ENCODE peak calls at places on chromosomes 13 and 19, in five cellular contexts. One of them, this sample, is unnamed. For H3K36me3, the result is how much of the 10 kb centered on the place peaks cover.

GRCh38 chr13:109494955-109495354 is 291.4 kb downstream of the IRS2 start:
- DNase-seq in lung: no peak
- DNase-seq in K562: no peak
- DNase-seq in aorta: no peak
- DNase-seq in upper lobe of right lung: no peak
- DNase-seq in this sample: no peak

GRCh38 chr13:36432106-36432544 is at the start of gene CCNA1:
- DNase-seq in lung: peak
- DNase-seq in K562: peak
- DNase-seq in aorta: peak
- DNase-seq in upper lobe of right lung: peak
- DNase-seq in this sample: peak

GRCh38 chr13:24212674-24213073 is 52.2 kb downstream of the SPATA13 start:
- DNase-seq in lung: no peak
- DNase-seq in K562: no peak
- DNase-seq in aorta: no peak
- DNase-seq in upper lobe of right lung: no peak
- DNase-seq in this sample: peak

GRCh38 chr13:92963029-92963428 is 263.6 kb upstream of the GPC6 start:
- DNase-seq in lung: no peak
- DNase-seq in K562: no peak
- DNase-seq in aorta: no peak
- DNase-seq in upper lobe of right lung: no peak
- DNase-seq in this sample: no peak

GRCh38 chr13:46728777-46729176 is 68.2 kb downstream of the ESD start:
- DNase-seq in lung: no peak
- DNase-seq in K562: peak
- DNase-seq in aorta: no peak
- DNase-seq in upper lobe of right lung: no peak
- DNase-seq in this sample: no peak

GRCh38 chr19:48954011-48954594 is 572 bp upstream of the BAX start:
- DNase-seq in lung: no peak
- DNase-seq in K562: no peak
- DNase-seq in aorta: no peak
- DNase-seq in upper lobe of right lung: no peak
- DNase-seq in this sample: no peak

GRCh38 chr19:1610579-1610978 is 5.3 kb upstream of the UQCR11 start:
- DNase-seq in lung: no peak
- DNase-seq in K562: no peak
- DNase-seq in aorta: no peak
- DNase-seq in upper lobe of right lung: no peak
- DNase-seq in this sample: no peak

GRCh38 chr13:27496006-27496405 is 45.6 kb upstream of the MTIF3 start:
- DNase-seq in lung: no peak
- DNase-seq in K562: no peak
- DNase-seq in aorta: no peak
- DNase-seq in upper lobe of right lung: no peak
- DNase-seq in this sample: no peak

GRCh38 chr13:80306573-80306972 is 34.4 kb downstream of the SPRY2 start:
- DNase-seq in lung: no peak
- DNase-seq in K562: no peak
- DNase-seq in aorta: no peak
- DNase-seq in upper lobe of right lung: no peak
- DNase-seq in this sample: no peak

GRCh38 chr13:77409412-77409811 is 82.5 kb upstream of the MYCBP2 start:
- DNase-seq in lung: no peak
- DNase-seq in K562: no peak
- DNase-seq in aorta: no peak
- DNase-seq in upper lobe of right lung: no peak
- DNase-seq in this sample: no peak

GRCh38 chr19:7869453-7869909 is 4.7 kb downstream of the PRR36 start:
- DNase-seq in lung: peak
- DNase-seq in K562: peak
- DNase-seq in aorta: no peak
- DNase-seq in upper lobe of right lung: peak
- DNase-seq in this sample: peak

GRCh38 chr13:111252449-111253124 is 67.9 kb upstream of the TEX29 start:
- DNase-seq in lung: peak
- DNase-seq in K562: no peak
- DNase-seq in aorta: no peak
- DNase-seq in upper lobe of right lung: no peak
- DNase-seq in this sample: no peak

GRCh38 chr19:11721681-11722080 is 17.1 kb downstream of the ZNF823 start:
- DNase-seq in lung: no peak
- DNase-seq in K562: no peak
- DNase-seq in aorta: no peak
- DNase-seq in upper lobe of right lung: no peak
- DNase-seq in this sample: no peak
- H3K36me3 ChIP-seq in lung: under half
- H3K36me3 ChIP-seq in K562: under half
- H3K36me3 ChIP-seq in aorta: under half
- H3K36me3 ChIP-seq in upper lobe of right lung: under half
- H3K36me3 ChIP-seq in this sample: under half

GRCh38 chr19:50432221-50432626 is 468 bp upstream of the MYBPC2 start:
- DNase-seq in lung: no peak
- DNase-seq in K562: no peak
- DNase-seq in aorta: no peak
- DNase-seq in upper lobe of right lung: no peak
- DNase-seq in this sample: peak
- H3K4me3 ChIP-seq in lung: no peak
- H3K4me3 ChIP-seq in K562: peak
- H3K4me3 ChIP-seq in aorta: peak
- H3K4me3 ChIP-seq in upper lobe of right lung: peak
- H3K4me3 ChIP-seq in this sample: peak

GRCh38 chr19:40136818-40137217 is 46.1 kb upstream of the ZNF780A start:
- DNase-seq in lung: no peak
- DNase-seq in K562: no peak
- DNase-seq in aorta: no peak
- DNase-seq in upper lobe of right lung: no peak
- DNase-seq in this sample: no peak
- H3K36me3 ChIP-seq in lung: under half
- H3K36me3 ChIP-seq in K562: under half
- H3K36me3 ChIP-seq in aorta: under half
- H3K36me3 ChIP-seq in upper lobe of right lung: under half
- H3K36me3 ChIP-seq in this sample: under half

GRCh38 chr19:6768236-6768785 is 1.1 kb upstream of the SH2D3A start:
- DNase-seq in lung: no peak
- DNase-seq in K562: no peak
- DNase-seq in aorta: no peak
- DNase-seq in upper lobe of right lung: no peak
- DNase-seq in this sample: no peak
- H3K4me3 ChIP-seq in lung: no peak
- H3K4me3 ChIP-seq in K562: no peak
- H3K4me3 ChIP-seq in aorta: no peak
- H3K4me3 ChIP-seq in upper lobe of right lung: peak
- H3K4me3 ChIP-seq in this sample: no peak

DNA sequence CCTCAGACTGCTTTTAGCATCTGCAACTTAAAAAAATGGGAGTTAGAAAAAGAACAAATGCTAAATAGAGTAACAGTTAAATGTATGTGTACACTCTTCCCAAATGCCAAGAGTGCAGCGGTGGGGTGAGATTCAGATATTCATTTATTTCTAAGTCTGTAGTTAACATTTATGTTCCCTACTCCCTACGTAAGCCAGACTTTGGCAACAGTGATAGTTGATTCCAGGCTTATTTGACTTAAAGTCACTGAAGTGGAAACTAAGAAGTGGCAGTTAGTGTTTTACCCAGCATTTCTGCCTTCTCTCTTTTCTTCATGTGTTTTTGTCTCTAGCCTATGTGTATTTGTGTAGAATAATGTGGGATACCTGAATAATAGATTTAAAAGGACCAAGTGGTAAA is 4.5 kb downstream of the MIR17HG start:
- DNase-seq in lung: no peak
- DNase-seq in K562: peak
- DNase-seq in aorta: no peak
- DNase-seq in upper lobe of right lung: no peak
- DNase-seq in this sample: no peak
- H3K36me3 ChIP-seq in lung: under half
- H3K36me3 ChIP-seq in K562: half or more
- H3K36me3 ChIP-seq in aorta: under half
- H3K36me3 ChIP-seq in upper lobe of right lung: under half
- H3K36me3 ChIP-seq in this sample: under half

DNA sequence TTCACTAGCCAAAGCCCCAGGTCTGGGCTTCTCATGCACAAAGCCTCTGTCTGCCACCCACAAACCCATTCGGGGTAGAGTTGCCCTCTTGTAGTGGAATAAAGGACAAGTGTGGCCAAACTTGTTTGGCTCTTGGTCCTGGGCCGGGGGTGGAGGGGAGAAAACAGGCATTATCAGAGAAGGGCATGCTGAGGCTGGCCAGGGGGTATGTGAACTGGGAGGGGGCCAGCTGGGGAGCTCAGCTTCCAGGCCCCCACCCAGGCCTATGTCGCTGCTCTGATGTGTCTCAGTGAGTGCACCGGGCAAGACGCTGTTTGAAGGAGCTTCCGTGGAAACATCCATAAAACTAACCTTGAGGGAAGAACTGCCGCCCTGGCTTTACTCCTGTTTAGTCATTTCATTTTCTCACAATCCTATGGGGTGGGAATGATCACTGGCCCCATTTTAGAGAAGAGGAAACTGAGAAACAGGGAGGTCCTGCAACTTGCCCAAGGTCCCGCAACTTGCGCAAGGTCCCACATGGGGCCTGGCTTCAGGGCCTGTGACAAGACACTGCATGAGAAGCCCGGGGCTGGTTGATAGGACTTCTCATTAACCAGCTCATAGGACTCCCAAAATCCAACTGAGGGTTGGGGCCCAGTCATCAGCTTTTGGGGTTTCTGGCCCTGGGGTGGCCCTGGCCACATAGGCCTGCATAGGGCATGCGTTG is 30.8 kb downstream of the CCNE1 start:
- DNase-seq in lung: no peak
- DNase-seq in K562: no peak
- DNase-seq in aorta: no peak
- DNase-seq in upper lobe of right lung: peak
- DNase-seq in this sample: no peak
- H3K4me3 ChIP-seq in lung: no peak
- H3K4me3 ChIP-seq in K562: no peak
- H3K4me3 ChIP-seq in aorta: no peak
- H3K4me3 ChIP-seq in upper lobe of right lung: no peak
- H3K4me3 ChIP-seq in this sample: peak